ENCODE peak calls at places on chromosome 4, in four cellular contexts. W is neuronal stem cell, J is mesenchymal stem cell, P is H1. M is an unnamed sample.

GRCh38 chr4:37685211-37685725 is 908 bp downstream of the RELL1 start:
- DNase-seq in J (peak; percentile 84), W (no peak), P (no peak), M (peak; percentile 24)

GRCh38 chr4:16257611-16258010 is 31.3 kb upstream of the TAPT1 start:
- DNase-seq in W (no peak), J (no peak), P (no peak), M (no peak)

GRCh38 chr4:985123-985830 is 1.6 kb upstream of the IDUA start:
- DNase-seq in P (no peak), W (no peak), J (peak; percentile 67), M (peak; percentile 45)

GRCh38 chr4:137968956-137969709 is 273.0 kb downstream of the SLC7A11 start:
- DNase-seq in W (no peak), J (no peak), P (no peak), M (no peak)

GRCh38 chr4:38663021-38663800 is 788 bp upstream of the KLF3 start:
- DNase-seq in P (no peak), W (peak; percentile 58), J (no peak), M (no peak)

GRCh38 chr4:37446016-37446415 is 201.5 kb downstream of the NWD2 start:
- DNase-seq in J (no peak), P (no peak), W (no peak), M (peak; percentile 58)

GRCh38 chr4:187209921-187210613 is 486.4 kb upstream of the FAT1 start:
- DNase-seq in W (no peak), P (no peak), J (peak; percentile 92), M (no peak)

GRCh38 chr4:163638909-163639308 is 144.4 kb downstream of the TMA16 start:
- DNase-seq in W (no peak), P (no peak), J (no peak), M (no peak)

GRCh38 chr4:156771171-156771837 is 200.3 kb downstream of the PDGFC start:
- DNase-seq in J (peak; percentile 49), P (no peak), W (peak; percentile 41), M (peak; percentile 1)

GRCh38 chr4:37685726-37686372 is 327 bp downstream of the RELL1 start:
- DNase-seq in W (no peak), J (peak; percentile 69), P (no peak), M (peak; percentile 47)

GRCh38 chr4:41748074-41748787 is at the start of gene PHOX2B:
- DNase-seq in W (peak; percentile 32), P (no peak), J (no peak), M (no peak)

GRCh38 chr4:152605641-152606304 is 69.9 kb upstream of the FBXW7 start:
- DNase-seq in J (peak; percentile 90), W (no peak), P (no peak), M (peak; percentile 15)

GRCh38 chr4:26152051-26152450 is 168.8 kb upstream of the RBPJ start:
- DNase-seq in P (no peak), W (no peak), J (no peak), M (no peak)

GRCh38 chr4:94459462-94460161 is 7.9 kb downstream of the PDLIM5 start:
- DNase-seq in J (no peak), W (no peak), P (no peak), M (no peak)

GRCh38 chr4:123250843-123251242 is 145.8 kb upstream of the SPRY1 start:
- DNase-seq in P (no peak), J (peak; percentile 38), W (no peak), M (no peak)

DNA sequence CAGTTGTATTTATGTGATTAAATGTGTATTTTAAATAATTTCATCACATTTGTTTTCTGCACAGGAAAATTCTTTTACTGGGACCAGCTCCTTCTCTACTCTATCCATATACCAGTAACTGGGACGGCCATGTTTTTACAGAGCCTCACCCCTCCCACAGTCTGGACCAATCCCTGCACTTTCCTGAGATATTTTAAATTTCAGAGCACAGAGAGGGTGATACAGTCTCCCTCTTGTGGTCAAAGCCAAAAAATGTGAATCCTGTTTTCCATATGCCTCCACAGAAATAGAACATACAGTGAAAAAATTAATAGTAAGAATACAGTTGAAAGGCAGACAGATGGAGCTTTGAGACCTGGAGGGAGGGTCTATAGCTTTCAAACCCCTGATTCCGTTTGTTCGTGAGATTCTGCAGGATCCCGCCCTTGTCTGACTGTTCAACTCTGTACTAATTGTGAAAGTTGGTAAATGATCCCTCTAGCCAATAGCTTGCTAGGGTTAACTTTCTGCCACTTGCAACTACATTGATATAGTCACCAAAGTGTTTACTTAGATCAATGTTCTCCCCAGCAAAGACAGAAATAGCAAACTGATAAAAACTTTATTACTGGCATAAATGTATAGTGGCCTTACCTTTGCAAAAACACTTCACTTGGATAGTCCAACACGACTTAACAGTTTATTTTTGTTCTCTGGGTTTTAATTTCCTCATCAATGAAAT is 172.2 kb downstream of the PPARGC1A start:
- DNase-seq in P (no peak), J (peak; percentile 27), W (no peak), M (peak; percentile 58)
- H3K4me3 ChIP-seq in P (no peak overlapping the region), J (no peak overlapping the region), W (no peak overlapping the region), M (no peak overlapping the region)

DNA sequence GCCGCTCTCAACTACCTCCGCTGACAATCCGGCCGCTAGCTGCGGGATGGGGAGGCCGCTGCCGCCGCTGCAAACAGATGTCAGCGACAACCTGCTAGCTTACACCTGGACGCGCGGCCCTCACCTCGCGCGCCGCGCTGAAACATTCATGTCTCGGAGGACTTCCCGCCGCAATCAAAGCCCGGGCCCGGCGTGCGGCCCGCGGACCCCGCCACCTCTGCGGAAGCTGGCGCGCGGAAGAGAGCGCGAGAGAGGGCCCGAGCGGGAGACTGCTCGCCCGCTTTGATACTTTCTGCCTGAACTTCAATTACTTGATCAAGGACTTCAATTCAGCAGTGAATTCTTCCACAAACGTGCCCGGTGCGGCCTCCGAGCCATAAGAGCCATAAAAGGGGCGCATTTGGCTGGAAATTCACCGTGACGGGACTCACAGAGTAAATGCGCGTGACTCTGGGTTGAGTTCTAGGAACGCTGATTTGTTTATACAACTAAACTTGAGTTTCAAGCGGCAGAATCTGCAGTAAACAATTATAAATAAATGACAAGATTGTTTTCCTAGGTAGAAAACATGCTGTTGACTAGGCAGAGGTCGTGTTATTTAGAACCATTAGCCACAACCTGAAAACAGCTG is 108.2 kb downstream of the ANTXR2 start:
- DNase-seq in W (peak; percentile 33), P (no peak), J (peak; percentile 59), M (peak; percentile 27)
- H2BK12ac ChIP-seq in W (no peak overlapping the region), P (peak overlapping the region; percentile 84), J (no peak overlapping the region), M (no peak overlapping the region)

GRCh38 chr4:101285985-101286384 is 61.3 kb downstream of the PPP3CA start:
- DNase-seq in P (no peak), W (no peak), J (no peak), M (no peak)
- H3K27ac ChIP-seq in P (no peak overlapping the region), W (no peak overlapping the region), J (no peak overlapping the region), M (no peak overlapping the region)

GRCh38 chr4:11489449-11490083 is 60.9 kb upstream of the HS3ST1 start:
- DNase-seq in W (no peak), J (no peak), P (no peak), M (no peak)

GRCh38 chr4:11487876-11488545 is 59.3 kb upstream of the HS3ST1 start:
- DNase-seq in P (no peak), J (peak; percentile 54), W (no peak), M (no peak)

GRCh38 chr4:11485926-11486325 is 57.2 kb upstream of the HS3ST1 start:
- DNase-seq in J (no peak), W (no peak), P (no peak), M (no peak)

GRCh38 chr4:11487139-11487538 is 58.4 kb upstream of the HS3ST1 start:
- DNase-seq in J (no peak), P (no peak), W (no peak), M (no peak)

GRCh38 chr4:11488657-11489448 is 60.2 kb upstream of the HS3ST1 start:
- DNase-seq in W (no peak), P (no peak), J (no peak), M (peak; percentile 54)
- H3K4me3 ChIP-seq in W (no peak overlapping the region), P (no peak overlapping the region), J (no peak overlapping the region), M (no peak overlapping the region)

DNA sequence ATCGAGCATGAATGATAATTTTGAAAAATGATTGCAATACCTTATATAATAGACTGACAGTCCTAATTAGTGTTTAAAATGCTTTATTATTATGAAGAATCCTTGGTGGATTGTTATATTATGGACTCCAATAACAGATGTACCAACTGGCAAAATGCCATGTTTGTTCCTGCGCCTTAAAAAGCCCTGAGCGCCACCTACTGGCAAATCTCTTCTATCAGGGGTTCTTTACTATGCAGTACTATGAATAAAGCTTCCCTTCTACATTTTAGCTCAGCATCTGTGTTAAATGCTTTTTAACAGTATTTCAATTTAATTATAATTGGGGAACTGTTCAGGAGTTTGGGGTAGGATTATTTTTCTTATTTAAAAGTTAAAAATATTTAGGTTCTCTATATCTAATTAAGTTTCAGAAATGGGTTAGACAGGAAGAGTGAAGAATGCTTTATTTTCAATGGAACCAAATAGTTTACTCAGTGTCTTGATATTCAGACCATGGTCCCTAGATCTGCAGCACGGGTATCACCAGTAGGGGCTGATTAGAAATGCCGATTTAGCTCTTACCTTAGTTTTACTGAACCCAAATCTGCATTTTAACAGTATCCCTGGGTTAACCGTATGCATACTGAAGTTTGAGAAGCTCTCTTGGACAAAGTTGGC is 20.0 kb downstream of the CFAP97 start:
- DNase-seq in P (no peak), J (peak; percentile 89), W (peak; percentile 32), M (peak; percentile 81)
- H2BK12ac ChIP-seq in P (no peak overlapping the region), J (no peak overlapping the region), W (no peak overlapping the region), M (no peak overlapping the region)

GRCh38 chr4:78652282-78652876 is 100.8 kb downstream of the ANXA3 start:
- DNase-seq in P (no peak), J (no peak), W (no peak), M (no peak)
- H3K27ac ChIP-seq in P (no peak overlapping the region), J (no peak overlapping the region), W (no peak overlapping the region), M (no peak overlapping the region)

DNA sequence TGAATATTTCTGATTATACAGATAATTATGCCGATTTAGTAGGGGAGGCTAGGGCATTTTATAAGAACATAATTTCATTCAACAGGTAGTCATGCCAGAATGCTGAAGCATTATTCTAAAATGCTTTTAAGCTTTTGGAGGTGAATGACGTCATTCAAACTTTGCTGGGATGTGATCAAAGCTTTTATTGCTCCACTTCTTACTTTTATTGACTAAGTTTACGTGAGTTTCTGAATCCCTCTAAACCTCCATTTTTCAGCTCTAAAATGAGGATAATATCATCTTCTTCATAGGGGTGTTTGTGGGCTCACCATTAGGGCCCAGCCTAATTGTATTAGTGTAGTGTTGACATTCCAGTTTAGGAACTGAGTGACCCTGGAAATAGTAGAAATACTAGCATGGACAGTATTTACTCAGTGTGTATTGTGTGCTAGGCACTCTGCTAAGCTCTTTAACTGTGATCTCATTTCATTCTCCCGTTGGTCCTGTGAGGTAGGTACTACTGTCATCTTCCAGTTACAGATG is 3.0 kb downstream of the WWC2 start:
- DNase-seq in J (no peak), W (no peak), P (no peak), M (no peak)
- H3K4me3 ChIP-seq in J (no peak overlapping the region), W (no peak overlapping the region), P (no peak overlapping the region), M (no peak overlapping the region)